ENCODE peak calls at places on chromosomes 3 and 15, in eight cellular contexts. One of them, this sample, is unnamed.

GRCh38 chr3:53618946-53619345 is 124.5 kb downstream of the CACNA1D start:
- DNase-seq in mucosa of descending colon: no peak
- DNase-seq in progenitor cell of endocrine pancreas: no peak
- DNase-seq in PC-3: no peak
- DNase-seq in BE2C: no peak
- DNase-seq in Peyer's patch: no peak
- DNase-seq in cardiac muscle cell: no peak
- DNase-seq in mammary epithelial cell: no peak
- DNase-seq in this sample: no peak

GRCh38 chr3:137946341-137946973 is 63.5 kb upstream of the CLDN18 start:
- DNase-seq in progenitor cell of endocrine pancreas: peak; percentile 30
- DNase-seq in Peyer's patch: peak; percentile 17
- DNase-seq in cardiac muscle cell: peak; percentile 75
- DNase-seq in PC-3: peak; percentile 81
- DNase-seq in BE2C: peak; percentile 61
- DNase-seq in mammary epithelial cell: peak; percentile 58
- DNase-seq in mucosa of descending colon: peak; percentile 46
- DNase-seq in this sample: peak; percentile 18

GRCh38 chr15:80550910-80551265 is 144.2 kb upstream of the ABHD17C start:
- DNase-seq in mammary epithelial cell: peak; percentile 17
- DNase-seq in PC-3: peak; percentile 39
- DNase-seq in progenitor cell of endocrine pancreas: no peak
- DNase-seq in BE2C: no peak
- DNase-seq in Peyer's patch: no peak
- DNase-seq in mucosa of descending colon: no peak
- DNase-seq in cardiac muscle cell: peak; percentile 74
- DNase-seq in this sample: no peak

GRCh38 chr3:186798239-186798638 is 8.0 kb downstream of the RFC4 start:
- DNase-seq in BE2C: no peak
- DNase-seq in PC-3: no peak
- DNase-seq in mucosa of descending colon: no peak
- DNase-seq in Peyer's patch: no peak
- DNase-seq in mammary epithelial cell: no peak
- DNase-seq in cardiac muscle cell: no peak
- DNase-seq in progenitor cell of endocrine pancreas: no peak
- DNase-seq in this sample: no peak

GRCh38 chr3:153350420-153350819 is 188.4 kb downstream of the RAP2B start:
- DNase-seq in mucosa of descending colon: no peak
- DNase-seq in mammary epithelial cell: peak; percentile 83
- DNase-seq in progenitor cell of endocrine pancreas: no peak
- DNase-seq in Peyer's patch: no peak
- DNase-seq in BE2C: no peak
- DNase-seq in cardiac muscle cell: peak; percentile 63
- DNase-seq in PC-3: peak; percentile 92
- DNase-seq in this sample: no peak

GRCh38 chr3:66110840-66111239 is 72.1 kb upstream of the MAGI1 start:
- DNase-seq in PC-3: no peak
- DNase-seq in BE2C: no peak
- DNase-seq in cardiac muscle cell: peak; percentile 91
- DNase-seq in mucosa of descending colon: no peak
- DNase-seq in progenitor cell of endocrine pancreas: no peak
- DNase-seq in Peyer's patch: no peak
- DNase-seq in mammary epithelial cell: no peak
- DNase-seq in this sample: no peak

GRCh38 chr3:58335432-58335947 is 2.8 kb downstream of the PXK start:
- DNase-seq in PC-3: no peak
- DNase-seq in mucosa of descending colon: no peak
- DNase-seq in Peyer's patch: no peak
- DNase-seq in cardiac muscle cell: no peak
- DNase-seq in BE2C: no peak
- DNase-seq in progenitor cell of endocrine pancreas: no peak
- DNase-seq in mammary epithelial cell: no peak
- DNase-seq in this sample: no peak

GRCh38 chr3:65972765-65973164 is 66.0 kb downstream of the MAGI1 start:
- DNase-seq in progenitor cell of endocrine pancreas: no peak
- DNase-seq in PC-3: no peak
- DNase-seq in mucosa of descending colon: no peak
- DNase-seq in mammary epithelial cell: no peak
- DNase-seq in Peyer's patch: no peak
- DNase-seq in cardiac muscle cell: no peak
- DNase-seq in BE2C: no peak
- DNase-seq in this sample: no peak

GRCh38 chr15:74470631-74471396 is 9.9 kb upstream of the UBL7 start:
- DNase-seq in Peyer's patch: no peak
- DNase-seq in cardiac muscle cell: no peak
- DNase-seq in mammary epithelial cell: no peak
- DNase-seq in mucosa of descending colon: no peak
- DNase-seq in BE2C: no peak
- DNase-seq in progenitor cell of endocrine pancreas: no peak
- DNase-seq in PC-3: no peak
- DNase-seq in this sample: no peak

GRCh38 chr15:48388017-48388936 is 57.0 kb downstream of the DUT start:
- DNase-seq in BE2C: no peak
- DNase-seq in mucosa of descending colon: no peak
- DNase-seq in PC-3: no peak
- DNase-seq in progenitor cell of endocrine pancreas: no peak
- DNase-seq in cardiac muscle cell: no peak
- DNase-seq in Peyer's patch: no peak
- DNase-seq in mammary epithelial cell: no peak
- DNase-seq in this sample: no peak

GRCh38 chr3:161142486-161142885 is 37.3 kb upstream of the B3GALNT1 start:
- DNase-seq in mucosa of descending colon: no peak
- DNase-seq in mammary epithelial cell: no peak
- DNase-seq in progenitor cell of endocrine pancreas: no peak
- DNase-seq in BE2C: no peak
- DNase-seq in cardiac muscle cell: peak; percentile 32
- DNase-seq in Peyer's patch: no peak
- DNase-seq in PC-3: peak; percentile 35
- DNase-seq in this sample: no peak

GRCh38 chr3:113312416-113312815 is 101.1 kb downstream of the BOC start:
- DNase-seq in mucosa of descending colon: no peak
- DNase-seq in cardiac muscle cell: no peak
- DNase-seq in mammary epithelial cell: no peak
- DNase-seq in Peyer's patch: no peak
- DNase-seq in PC-3: no peak
- DNase-seq in BE2C: no peak
- DNase-seq in progenitor cell of endocrine pancreas: no peak
- DNase-seq in this sample: no peak

GRCh38 chr3:157594413-157594812 is 91.2 kb upstream of the VEPH1 start:
- DNase-seq in mucosa of descending colon: no peak
- DNase-seq in cardiac muscle cell: peak; percentile 87
- DNase-seq in Peyer's patch: no peak
- DNase-seq in BE2C: no peak
- DNase-seq in PC-3: no peak
- DNase-seq in progenitor cell of endocrine pancreas: no peak
- DNase-seq in mammary epithelial cell: no peak
- DNase-seq in this sample: no peak
- TF ChIP-seq CTCF in mucosa of descending colon: no peak
- TF ChIP-seq CTCF in cardiac muscle cell: peak; percentile 42
- TF ChIP-seq CTCF in Peyer's patch: no peak
- TF ChIP-seq CTCF in BE2C: peak; percentile 20
- TF ChIP-seq CTCF in PC-3: no peak
- TF ChIP-seq CTCF in progenitor cell of endocrine pancreas: no peak
- TF ChIP-seq CTCF in mammary epithelial cell: no peak
- TF ChIP-seq CTCF in this sample: no peak

DNA sequence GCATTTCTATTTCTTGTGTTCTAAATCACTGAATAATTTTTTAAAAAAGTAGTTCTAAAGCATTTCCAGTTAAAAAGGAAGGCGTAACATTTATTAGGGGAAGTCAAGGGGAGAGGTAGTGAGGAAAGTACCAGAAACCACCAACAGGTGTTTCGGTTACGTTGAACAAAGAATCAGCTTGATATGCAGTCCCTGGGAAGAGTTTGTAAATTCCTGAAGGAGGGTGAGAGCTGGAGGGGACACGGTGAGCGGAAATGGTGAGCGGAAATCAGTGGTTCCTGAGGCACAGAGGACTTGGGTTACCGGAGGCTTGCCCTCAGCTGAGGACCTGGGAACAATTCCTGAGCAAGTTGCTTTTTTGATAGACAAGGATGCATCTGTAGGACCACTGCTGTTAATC is 17.8 kb downstream of the MAP2K1 start:
- DNase-seq in mammary epithelial cell: no peak
- DNase-seq in PC-3: no peak
- DNase-seq in mucosa of descending colon: no peak
- DNase-seq in cardiac muscle cell: no peak
- DNase-seq in BE2C: no peak
- DNase-seq in progenitor cell of endocrine pancreas: no peak
- DNase-seq in Peyer's patch: no peak
- DNase-seq in this sample: no peak
- TF ChIP-seq CTCF in mammary epithelial cell: no peak
- TF ChIP-seq CTCF in PC-3: no peak
- TF ChIP-seq CTCF in mucosa of descending colon: no peak
- TF ChIP-seq CTCF in cardiac muscle cell: no peak
- TF ChIP-seq CTCF in BE2C: no peak
- TF ChIP-seq CTCF in progenitor cell of endocrine pancreas: peak; percentile 48
- TF ChIP-seq CTCF in Peyer's patch: no peak
- TF ChIP-seq CTCF in this sample: no peak

GRCh38 chr15:65598468-65598867 is 12.5 kb downstream of the INTS14 start:
- DNase-seq in cardiac muscle cell: no peak
- DNase-seq in mammary epithelial cell: no peak
- DNase-seq in BE2C: no peak
- DNase-seq in mucosa of descending colon: no peak
- DNase-seq in PC-3: no peak
- DNase-seq in Peyer's patch: no peak
- DNase-seq in progenitor cell of endocrine pancreas: no peak
- DNase-seq in this sample: no peak

GRCh38 chr15:65599677-65600076 is 11.3 kb downstream of the INTS14 start:
- DNase-seq in mammary epithelial cell: no peak
- DNase-seq in PC-3: no peak
- DNase-seq in cardiac muscle cell: no peak
- DNase-seq in BE2C: no peak
- DNase-seq in mucosa of descending colon: no peak
- DNase-seq in progenitor cell of endocrine pancreas: no peak
- DNase-seq in Peyer's patch: no peak
- DNase-seq in this sample: no peak

DNA sequence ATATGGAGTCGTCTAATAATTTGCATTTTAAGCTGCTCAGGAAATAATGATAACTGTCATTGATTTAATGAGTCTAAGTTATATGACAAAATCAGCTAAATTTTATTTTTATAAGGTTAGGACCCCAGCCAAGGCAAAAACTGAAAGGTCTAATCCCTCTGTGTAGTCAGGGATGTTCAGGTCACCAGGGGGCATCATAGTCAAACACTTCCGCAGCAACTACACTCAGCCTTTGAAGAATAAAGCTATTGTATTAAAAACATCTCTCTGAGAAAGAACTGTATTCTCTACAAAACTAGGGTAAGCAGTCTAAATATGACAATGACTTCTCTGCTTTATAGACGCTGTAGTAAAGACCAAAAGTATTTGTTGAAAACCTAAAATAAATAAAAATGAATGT is 15.0 kb downstream of the INTS14 start:
- DNase-seq in mucosa of descending colon: no peak
- DNase-seq in Peyer's patch: no peak
- DNase-seq in PC-3: peak; percentile 15
- DNase-seq in cardiac muscle cell: peak; percentile 38
- DNase-seq in mammary epithelial cell: no peak
- DNase-seq in progenitor cell of endocrine pancreas: no peak
- DNase-seq in BE2C: peak; percentile 46
- DNase-seq in this sample: no peak
- TF ChIP-seq CTCF in mucosa of descending colon: no peak
- TF ChIP-seq CTCF in Peyer's patch: no peak
- TF ChIP-seq CTCF in PC-3: peak; percentile 58
- TF ChIP-seq CTCF in cardiac muscle cell: peak; percentile 44
- TF ChIP-seq CTCF in mammary epithelial cell: peak; percentile 20
- TF ChIP-seq CTCF in progenitor cell of endocrine pancreas: peak; percentile 66
- TF ChIP-seq CTCF in BE2C: peak; percentile 73
- TF ChIP-seq CTCF in this sample: peak; percentile 43

DNA sequence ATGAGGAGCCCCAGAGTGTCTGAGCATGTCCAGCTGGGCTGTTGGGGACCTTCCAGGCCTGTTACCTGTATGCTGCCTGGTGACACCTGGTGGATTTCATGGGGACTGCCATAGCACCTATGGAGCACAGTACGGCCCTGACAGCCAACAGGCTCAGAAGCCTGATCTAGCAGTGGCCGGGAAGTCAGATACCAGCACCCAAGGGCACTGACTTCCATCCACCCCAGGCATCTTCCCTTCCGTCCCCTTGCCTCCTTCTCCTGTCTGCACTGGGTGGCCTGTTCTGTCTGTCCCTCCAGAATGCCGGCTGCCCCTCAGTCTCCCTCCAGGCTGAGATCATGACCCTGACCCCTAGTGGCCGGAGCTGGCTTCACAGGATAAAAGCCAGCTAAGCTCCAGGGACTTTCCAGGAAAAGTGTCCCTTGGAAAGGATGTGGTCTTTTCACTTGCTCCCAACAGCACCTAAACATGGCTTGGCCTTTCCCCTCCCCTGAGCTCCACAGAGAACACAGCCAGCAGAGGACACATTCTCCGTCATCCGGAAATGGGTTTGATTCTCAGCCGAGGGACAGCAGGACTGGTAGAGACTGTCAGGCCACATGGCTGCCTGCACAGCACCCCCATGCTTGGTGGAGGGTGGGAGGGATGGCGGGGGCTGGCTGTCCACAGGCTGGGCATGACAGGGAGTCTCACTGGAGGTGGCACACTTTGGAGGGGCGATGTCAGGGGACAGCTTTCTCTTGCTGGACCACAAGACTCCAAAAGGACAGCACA is 9.5 kb downstream of the RPS17 start:
- DNase-seq in progenitor cell of endocrine pancreas: peak; percentile 60
- DNase-seq in Peyer's patch: peak; percentile 77
- DNase-seq in mucosa of descending colon: peak; percentile 69
- DNase-seq in cardiac muscle cell: peak; percentile 59
- DNase-seq in BE2C: peak; percentile 80
- DNase-seq in PC-3: peak; percentile 72
- DNase-seq in mammary epithelial cell: peak; percentile 74
- DNase-seq in this sample: peak; percentile 59
- TF ChIP-seq CTCF in progenitor cell of endocrine pancreas: peak; percentile 91
- TF ChIP-seq CTCF in Peyer's patch: peak; percentile 84
- TF ChIP-seq CTCF in mucosa of descending colon: peak; percentile 52
- TF ChIP-seq CTCF in cardiac muscle cell: peak; percentile 82
- TF ChIP-seq CTCF in BE2C: peak; percentile 77
- TF ChIP-seq CTCF in PC-3: peak; percentile 85
- TF ChIP-seq CTCF in mammary epithelial cell: peak; percentile 67
- TF ChIP-seq CTCF in this sample: peak; percentile 71

DNA sequence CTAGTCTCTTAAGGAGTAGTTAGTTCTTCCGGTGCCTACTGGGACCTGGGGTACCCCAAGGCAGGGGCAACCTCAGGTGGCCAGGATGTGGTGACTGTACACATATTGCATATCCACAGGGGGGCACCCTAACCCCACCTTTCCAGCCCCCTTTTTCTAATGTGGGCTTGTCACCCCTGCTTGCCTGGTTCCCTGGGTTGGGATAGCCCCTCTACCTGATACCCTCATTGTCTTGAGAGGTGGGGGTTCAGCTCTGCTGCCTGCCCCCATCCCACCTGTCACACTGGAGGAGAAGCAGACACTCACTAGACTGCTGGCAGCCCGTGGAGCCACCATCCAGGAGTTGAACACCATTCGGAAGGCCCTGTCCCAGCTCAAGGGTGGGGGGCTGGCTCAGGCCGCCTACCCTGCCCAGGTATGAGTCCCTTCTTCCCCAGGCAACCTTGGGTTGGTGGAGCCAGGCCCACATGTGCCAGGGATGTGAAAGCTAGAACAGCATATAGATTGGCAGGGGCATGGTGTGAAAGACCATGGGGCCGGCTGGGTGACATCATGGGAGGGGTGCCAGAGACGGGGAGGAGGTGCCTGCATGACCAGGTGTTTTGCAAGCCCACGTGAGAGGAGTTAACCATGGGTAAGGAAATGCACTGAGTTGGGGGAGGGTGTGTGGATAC is 4.0 kb downstream of the GLYCTK start:
- DNase-seq in cardiac muscle cell: no peak
- DNase-seq in mucosa of descending colon: peak; percentile 49
- DNase-seq in progenitor cell of endocrine pancreas: no peak
- DNase-seq in Peyer's patch: peak; percentile 35
- DNase-seq in PC-3: peak; percentile 45
- DNase-seq in BE2C: peak; percentile 51
- DNase-seq in mammary epithelial cell: no peak
- DNase-seq in this sample: peak; percentile 63
- TF ChIP-seq CTCF in cardiac muscle cell: peak; percentile 54
- TF ChIP-seq CTCF in mucosa of descending colon: peak; percentile 32
- TF ChIP-seq CTCF in progenitor cell of endocrine pancreas: peak; percentile 63
- TF ChIP-seq CTCF in Peyer's patch: peak; percentile 58
- TF ChIP-seq CTCF in PC-3: peak; percentile 87
- TF ChIP-seq CTCF in BE2C: peak; percentile 46
- TF ChIP-seq CTCF in mammary epithelial cell: no peak
- TF ChIP-seq CTCF in this sample: peak; percentile 44

This sample was measured in D721Med.